ENCODE peak calls at places on chromosomes 12 and 14, in seven cellular contexts. T is colonic mucosa, N is heart right ventricle, U is prostate gland, X is GM23338, M is upper lobe of right lung, Q is right lobe of liver. S is an unnamed sample.

GRCh38 chr14:103402700-103403099 is 17.5 kb downstream of the MARK3 start:
- DNase-seq in U (no peak), Q (no peak), X (peak; percentile 59), N (no peak), T (no peak), M (no peak), S (no peak)

GRCh38 chr14:47022721-47023120 is 371.1 kb upstream of the RPL10L start:
- DNase-seq in Q (no peak), N (no peak), T (no peak), M (no peak), X (no peak), U (no peak), S (no peak)

GRCh38 chr12:57072661-57073060 is 5.9 kb downstream of the NEMP1 start:
- DNase-seq in X (no peak), U (no peak), N (no peak), T (no peak), M (no peak), Q (no peak), S (no peak)

GRCh38 chr14:31829256-31829923 is 247.7 kb upstream of the ARHGAP5 start:
- DNase-seq in U (no peak), X (peak; percentile 21), M (no peak), N (no peak), Q (no peak), T (no peak), S (no peak)

GRCh38 chr14:51744372-51745150 is 92.9 kb downstream of the FRMD6 start:
- DNase-seq in U (no peak), N (no peak), T (no peak), X (no peak), M (no peak), Q (no peak), S (no peak)

GRCh38 chr12:52258335-52258901 is 16.0 kb upstream of the KRT86 start:
- DNase-seq in T (no peak), N (peak; percentile 33), U (no peak), M (peak; percentile 66), X (peak; percentile 75), Q (no peak), S (no peak)

GRCh38 chr12:19856389-19856788 is 417.1 kb downstream of the AEBP2 start:
- DNase-seq in M (no peak), X (no peak), T (no peak), U (no peak), N (no peak), Q (no peak), S (no peak)

GRCh38 chr14:31018057-31018645 is 7.3 kb upstream of the AP4S1 start:
- DNase-seq in N (no peak), U (no peak), Q (no peak), T (no peak), M (no peak), X (no peak), S (no peak)

GRCh38 chr12:53078425-53079225 is 565 bp downstream of the SPRYD3 start:
- DNase-seq in T (peak; percentile 60), N (no peak), U (no peak), Q (no peak), X (peak; percentile 72), M (no peak), S (no peak)

GRCh38 chr12:49622501-49623141 is 740 bp upstream of the PRPF40B start:
- DNase-seq in T (peak; percentile 43), X (peak; percentile 64), Q (no peak), M (no peak), N (no peak), U (no peak), S (no peak)

GRCh38 chr12:94287245-94287628 is 138.9 kb downstream of the PLXNC1 start:
- DNase-seq in X (no peak), Q (no peak), T (peak; percentile 65), M (no peak), U (no peak), N (no peak), S (no peak)

GRCh38 chr12:65546528-65546927 is 268.0 kb downstream of the MSRB3 start:
- DNase-seq in T (no peak), U (no peak), N (no peak), M (no peak), X (no peak), Q (no peak), S (no peak)

GRCh38 chr12:92674500-92674899 is 28.3 kb upstream of the PLEKHG7 start:
- DNase-seq in U (no peak), T (no peak), N (peak; percentile 20), M (no peak), X (no peak), Q (no peak), S (no peak)

GRCh38 chr12:92665496-92665895 is 37.3 kb upstream of the PLEKHG7 start:
- DNase-seq in N (no peak), M (no peak), X (no peak), Q (no peak), U (no peak), T (no peak), S (no peak)

GRCh38 chr12:92673756-92674155 is 29.0 kb upstream of the PLEKHG7 start:
- DNase-seq in T (no peak), N (no peak), X (no peak), Q (no peak), U (no peak), M (no peak), S (no peak)

DNA sequence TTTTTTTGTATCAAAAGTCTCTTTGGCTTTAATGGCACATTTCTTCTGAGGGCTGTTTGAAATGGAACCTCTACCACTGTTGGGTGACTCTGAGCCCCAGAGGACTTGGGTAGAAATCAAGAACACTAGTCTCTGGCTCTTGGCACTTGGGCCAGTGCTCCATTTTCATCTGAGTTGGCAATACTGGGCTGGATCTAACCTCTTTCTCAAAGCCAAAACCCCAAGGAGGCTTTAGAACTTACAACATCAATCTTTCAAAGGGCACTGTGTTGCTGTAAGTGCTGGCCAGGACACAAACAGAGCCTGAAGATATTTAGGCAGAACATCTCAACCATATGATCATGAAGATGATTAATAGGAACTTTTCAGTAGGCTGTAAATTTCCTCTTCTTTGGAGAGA is 34.0 kb upstream of the PLEKHG7 start:
- DNase-seq in T (no peak), Q (no peak), N (no peak), M (no peak), U (no peak), X (no peak), S (no peak)
- H3K4me3 ChIP-seq in T (no peak overlapping the region), Q (no peak overlapping the region), N (no peak overlapping the region), M (no peak overlapping the region), U (no peak overlapping the region), X (no peak overlapping the region), S (no peak overlapping the region)

DNA sequence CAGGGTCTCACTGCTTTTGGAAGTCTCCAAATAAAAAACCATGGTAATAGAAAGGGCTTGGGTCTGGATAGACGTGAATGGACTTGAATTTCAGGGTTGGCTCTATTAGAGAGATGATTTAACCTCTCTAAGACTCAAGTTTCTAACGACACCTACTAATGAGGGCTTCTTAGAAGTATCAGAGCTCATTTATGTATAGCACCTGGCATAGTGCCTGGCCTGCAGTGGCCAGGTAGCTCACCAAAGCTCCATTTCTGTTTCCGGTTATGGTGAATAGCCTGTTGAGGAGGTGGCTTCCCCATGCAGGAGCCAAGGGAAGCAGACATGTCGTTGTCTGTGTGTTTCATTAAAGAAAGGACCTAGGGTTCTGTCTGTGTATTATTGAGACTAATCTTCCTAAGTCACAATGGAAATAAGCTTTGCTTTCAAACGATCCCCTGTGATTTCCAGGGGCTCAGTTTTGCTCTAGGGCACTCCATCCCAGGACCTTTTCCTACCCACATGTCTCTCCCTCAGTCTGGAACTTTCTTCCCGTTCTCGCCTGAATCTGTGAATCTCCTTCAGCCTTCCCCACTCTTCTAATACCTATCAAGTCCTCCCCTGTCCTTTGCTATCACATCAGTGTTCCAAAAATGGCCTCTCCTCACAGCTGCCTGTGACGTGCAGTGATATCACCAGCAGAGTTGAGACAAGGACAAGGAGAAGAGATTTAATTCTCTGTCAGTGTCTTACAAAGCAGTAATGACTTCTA is 108.8 kb downstream of the ETV6 start:
- DNase-seq in X (no peak), Q (no peak), U (no peak), T (no peak), N (no peak), M (no peak), S (no peak)
- H3K27ac ChIP-seq in X (no peak overlapping the region), Q (peak overlapping the region; percentile 50), U (peak overlapping the region; percentile 56), T (peak overlapping the region; percentile 25), N (peak overlapping the region; percentile 89), M (peak overlapping the region; percentile 71), S (peak overlapping the region; percentile 87)

GRCh38 chr14:77986808-77987207 is 183.4 kb upstream of the NRXN3 start:
- DNase-seq in T (no peak), X (no peak), Q (no peak), M (no peak), N (no peak), U (no peak), S (no peak)

GRCh38 chr14:77991128-77991772 is 178.9 kb upstream of the NRXN3 start:
- DNase-seq in T (no peak), U (no peak), M (no peak), N (no peak), X (peak; percentile 57), Q (no peak), S (no peak)

GRCh38 chr14:77989441-77989891 is 180.7 kb upstream of the NRXN3 start:
- DNase-seq in T (no peak), Q (no peak), M (no peak), N (peak; percentile 30), X (no peak), U (no peak), S (no peak)

GRCh38 chr14:77988096-77988870 is 181.9 kb upstream of the NRXN3 start:
- DNase-seq in T (no peak), Q (no peak), X (no peak), M (no peak), N (no peak), U (no peak), S (peak; percentile 66)

DNA sequence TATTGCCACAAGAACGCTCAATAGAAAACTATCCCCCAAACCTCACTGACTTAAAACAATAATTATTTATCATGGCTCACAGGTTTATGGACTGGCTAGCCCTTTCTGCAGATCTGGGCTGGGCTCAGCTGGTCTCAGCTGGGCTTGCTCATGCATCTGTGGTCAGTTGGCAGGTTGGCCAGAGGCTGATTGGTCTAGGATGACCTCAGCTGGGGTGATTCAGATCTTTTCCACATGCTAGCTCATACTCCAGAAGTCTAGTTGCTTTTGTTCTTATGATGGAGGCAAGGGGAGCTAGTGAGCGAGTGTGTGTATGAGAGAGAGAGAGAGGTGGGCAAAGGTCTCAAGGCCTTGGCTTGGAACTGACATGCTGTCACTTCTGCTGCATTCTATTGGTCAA is 181.2 kb upstream of the NRXN3 start:
- DNase-seq in U (no peak), T (no peak), M (no peak), X (no peak), N (peak; percentile 29), Q (no peak), S (peak; percentile 86)
- H3K4me3 ChIP-seq in U (no peak overlapping the region), T (no peak overlapping the region), M (no peak overlapping the region), X (no peak overlapping the region), N (no peak overlapping the region), Q (no peak overlapping the region), S (no peak overlapping the region)

GRCh38 chr14:50045837-50046236 is 70.5 kb downstream of the VCPKMT start:
- DNase-seq in M (no peak), X (no peak), U (no peak), T (no peak), Q (no peak), N (no peak), S (no peak)

GRCh38 chr14:50050171-50050570 is 66.2 kb downstream of the VCPKMT start:
- DNase-seq in N (no peak), X (no peak), M (no peak), U (no peak), T (no peak), Q (no peak), S (no peak)

GRCh38 chr14:50045039-50045711 is 71.2 kb downstream of the VCPKMT start:
- DNase-seq in U (peak; percentile 65), X (no peak), M (peak; percentile 85), T (peak; percentile 93), Q (peak; percentile 95), N (peak; percentile 71), S (peak; percentile 92)

GRCh38 chr14:50049703-50050102 is 66.7 kb downstream of the VCPKMT start:
- DNase-seq in Q (no peak), N (no peak), X (no peak), M (no peak), T (no peak), U (no peak), S (no peak)

GRCh38 chr14:50047274-50047676 is 69.1 kb downstream of the VCPKMT start:
- DNase-seq in X (no peak), Q (no peak), N (no peak), T (peak; percentile 76), U (peak; percentile 48), M (no peak), S (no peak)
- H3K27ac ChIP-seq in X (no peak overlapping the region), Q (peak overlapping the region; percentile 39), N (peak overlapping the region; percentile 71), T (peak overlapping the region; percentile 93), U (no peak overlapping the region), M (peak overlapping the region; percentile 5), S (peak overlapping the region; percentile 32)

S was measured in right atrium auricular region.